ENCODE peak calls at places on chromosome X, in six cellular contexts. B, R, K, T, P and L are unnamed samples.
A peak's percentile ranks its signal among the peaks of the same experiment; 100 is the strongest.

GRCh38 chrX:46575991-46576392 is 2.4 kb downstream of the CHST7 start:
- DNase-seq in B (peak; percentile 40), R (peak; percentile 36), K (no peak), T (no peak), P (no peak), L (peak; percentile 33)

GRCh38 chrX:143304518-143304917 is 212.8 kb downstream of the SPANXN3 start:
- DNase-seq in B (no peak), R (no peak), K (no peak), T (no peak), P (no peak), L (no peak)

GRCh38 chrX:45747905-45748304 is 547.2 kb upstream of the DIPK2B start:
- DNase-seq in B (no peak), R (no peak), K (no peak), T (no peak), P (no peak), L (no peak)

GRCh38 chrX:39883664-39884063 is 214.1 kb downstream of the BCOR start:
- DNase-seq in B (no peak), R (no peak), K (no peak), T (no peak), P (no peak), L (no peak)

GRCh38 chrX:129593137-129593536 is 53.1 kb downstream of the OCRL start:
- DNase-seq in B (peak; percentile 37), R (no peak), K (no peak), T (peak; percentile 35), P (no peak), L (no peak)

GRCh38 chrX:118736394-118737010 is 9.1 kb downstream of the IL13RA1 start:
- DNase-seq in B (no peak), R (no peak), K (no peak), T (no peak), P (no peak), L (no peak)

GRCh38 chrX:18855919-18856644 is 127.8 kb downstream of the PHKA2 start:
- DNase-seq in B (no peak), R (no peak), K (no peak), T (no peak), P (no peak), L (no peak)

GRCh38 chrX:149682031-149682430 is 29.8 kb upstream of the MAGEA11 start:
- DNase-seq in B (no peak), R (no peak), K (no peak), T (no peak), P (no peak), L (no peak)

GRCh38 chrX:20248592-20249192 is 18.0 kb downstream of the RPS6KA3 start:
- DNase-seq in B (no peak), R (no peak), K (no peak), T (no peak), P (no peak), L (no peak)
- H3K27ac ChIP-seq in B (no peak overlapping the region), R (no peak overlapping the region), K (no peak overlapping the region), T (no peak overlapping the region), P (no peak overlapping the region), L (no peak overlapping the region)

DNA sequence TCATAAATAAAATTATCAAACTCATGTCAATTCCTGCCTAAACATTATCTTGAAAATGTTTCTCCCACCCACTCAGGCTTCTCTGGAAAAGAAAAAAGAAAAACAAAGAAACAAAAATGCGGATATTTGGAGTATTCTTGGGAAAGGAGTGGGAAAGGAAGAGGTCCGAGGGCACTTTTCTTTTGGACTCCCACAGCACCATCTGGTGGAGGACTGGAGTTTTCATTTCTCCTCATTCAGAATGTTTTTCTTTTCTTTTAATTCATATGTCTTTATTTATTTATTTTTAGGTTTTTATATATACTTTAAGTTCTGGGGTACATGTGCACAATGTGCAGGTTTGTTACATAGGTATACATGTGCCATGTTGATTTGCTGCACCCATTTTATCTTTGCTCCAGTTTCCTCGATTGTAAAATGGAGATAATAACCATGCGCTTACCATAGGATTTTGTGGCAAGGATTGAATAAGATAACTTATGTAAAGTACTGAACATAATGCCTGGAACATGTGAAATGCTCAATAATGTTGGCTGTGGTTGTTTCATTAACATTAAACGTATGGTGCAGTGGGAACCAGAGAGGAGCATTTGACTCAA is 8.0 kb upstream of the KCNE5 start:
- DNase-seq in B (peak; percentile 26), R (no peak), K (no peak), T (peak; percentile 9), P (no peak), L (no peak)
- H3K4me1 ChIP-seq in B (no peaks in the 10 kb centered on the region), R (no peaks in the 10 kb centered on the region), K (no peaks in the 10 kb centered on the region), T (no peaks in the 10 kb centered on the region), P (no peaks in the 10 kb centered on the region), L (no peaks in the 10 kb centered on the region)

GRCh38 chrX:20274121-20274520 is 7.4 kb upstream of the RPS6KA3 start:
- DNase-seq in B (no peak), R (no peak), K (no peak), T (no peak), P (no peak), L (no peak)
- TF ChIP-seq CTCF in B (no peak), R (no peak), K (no peak), T (no peak), P (no peak), L (no peak)

DNA sequence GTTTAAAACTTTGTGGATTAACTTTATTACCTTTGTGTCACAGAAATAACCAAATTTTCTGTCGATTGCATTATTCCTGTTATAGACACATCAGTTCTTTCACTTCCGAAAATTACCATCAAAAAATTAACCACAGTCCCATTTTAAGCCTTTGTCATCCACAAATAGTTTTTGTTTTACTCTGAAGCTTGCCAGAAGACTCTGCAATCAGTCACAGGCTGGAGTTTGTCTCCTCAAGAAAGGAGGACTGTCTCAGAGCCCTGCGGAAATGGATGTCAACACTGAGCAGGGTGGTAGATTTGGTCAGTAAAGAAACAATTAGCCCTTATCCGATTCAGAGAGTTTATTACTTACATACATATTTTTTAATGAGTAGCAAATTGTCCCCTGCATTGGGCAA is 20.1 kb upstream of the TCEAL4 start:
- DNase-seq in B (no peak), R (no peak), K (no peak), T (no peak), P (no peak), L (no peak)
- H3K27ac ChIP-seq in B (no peak overlapping the region), R (no peak overlapping the region), K (no peak overlapping the region), T (no peak overlapping the region), P (no peak overlapping the region), L (no peak overlapping the region)

GRCh38 chrX:108396188-108396885 is 41.9 kb downstream of the COL4A6 start:
- DNase-seq in B (peak; percentile 38), R (no peak), K (no peak), T (peak; percentile 39), P (no peak), L (no peak)
- H3K4me1 ChIP-seq in B (no peaks in the 10 kb centered on the region), R (no peaks in the 10 kb centered on the region), K (no peaks in the 10 kb centered on the region), T (peaks cover 62% of the 10 kb centered on the region), P (no peaks in the 10 kb centered on the region), L (no peaks in the 10 kb centered on the region)

DNA sequence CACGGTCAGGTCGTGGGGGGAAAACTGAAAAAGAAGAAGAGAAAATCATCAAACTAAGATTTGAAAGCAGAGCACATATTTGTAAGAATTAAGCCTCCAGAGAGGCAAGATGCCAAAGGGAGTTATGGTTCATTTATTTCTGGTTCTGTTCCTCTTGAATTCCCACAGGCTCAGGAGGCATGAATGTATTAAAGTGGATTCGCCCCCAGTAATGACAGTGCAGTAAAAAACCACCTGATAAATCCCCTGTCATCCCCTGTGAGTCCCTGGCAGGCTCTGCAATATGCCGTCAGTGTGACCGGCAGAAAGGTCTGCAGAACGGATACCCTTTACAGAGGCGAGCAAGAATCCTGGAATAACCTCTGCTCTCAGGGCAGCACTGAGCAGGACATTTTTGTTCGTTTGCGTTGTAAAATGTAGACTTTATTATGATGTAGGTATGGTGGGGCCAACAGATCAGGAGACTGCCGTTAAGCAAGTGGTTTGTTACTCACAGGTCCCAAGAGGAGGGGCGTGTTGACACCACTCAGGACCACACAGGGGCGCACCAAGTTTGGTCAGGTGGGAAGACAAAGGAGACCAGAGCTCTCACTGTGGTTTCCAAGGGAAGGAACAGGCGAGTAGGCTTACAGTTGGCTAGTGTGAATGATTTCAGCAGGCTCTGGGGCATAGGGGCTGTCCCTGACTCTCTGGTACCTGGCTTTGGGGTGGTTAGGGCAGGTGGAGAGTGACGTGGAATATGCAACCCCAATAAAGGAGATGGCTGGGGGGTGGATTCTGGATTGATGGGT is 75.3 kb downstream of the DHRSX start:
- DNase-seq in B (no peak), R (no peak), K (no peak), T (no peak), P (no peak), L (no peak)
- TF ChIP-seq CTCF in B (no peak), R (no peak), K (no peak), T (no peak), P (no peak), L (no peak)

GRCh38 chrX:111151764-111152163 is 55.8 kb downstream of the PAK3 start:
- DNase-seq in B (no peak), R (no peak), K (no peak), T (no peak), P (no peak), L (no peak)
- H3K27ac ChIP-seq in B (no peak overlapping the region), R (no peak overlapping the region), K (no peak overlapping the region), T (no peak overlapping the region), P (no peak overlapping the region), L (no peak overlapping the region)